ENCODE peak calls at places on chromosome 21, in four cellular contexts. One of them, this sample, is unnamed.

GRCh38 chr21:29117372-29117955 is 13.0 kb upstream of the MAP3K7CL start:
- DNase-seq in sigmoid colon: no peak
- DNase-seq in upper lobe of left lung: no peak
- DNase-seq in A549: no peak
- DNase-seq in this sample: no peak

GRCh38 chr21:45403825-45404725 is 890 bp upstream of the COL18A1 start:
- DNase-seq in upper lobe of left lung: no peak
- DNase-seq in A549: no peak
- DNase-seq in sigmoid colon: peak
- DNase-seq in this sample: peak

GRCh38 chr21:45768011-45768740 is 124.7 kb downstream of the PCBP3 start:
- DNase-seq in sigmoid colon: no peak
- DNase-seq in upper lobe of left lung: no peak
- DNase-seq in A549: no peak
- DNase-seq in this sample: no peak

GRCh38 chr21:42837421-42838211 is 41.7 kb downstream of the WDR4 start:
- DNase-seq in sigmoid colon: no peak
- DNase-seq in A549: no peak
- DNase-seq in upper lobe of left lung: no peak
- DNase-seq in this sample: peak

GRCh38 chr21:44487831-44488230 is 32.5 kb downstream of the LRRC3 start:
- DNase-seq in sigmoid colon: no peak
- DNase-seq in A549: peak
- DNase-seq in upper lobe of left lung: no peak
- DNase-seq in this sample: no peak

GRCh38 chr21:41536076-41536826 is 28.3 kb upstream of the TMPRSS2 start:
- DNase-seq in upper lobe of left lung: peak
- DNase-seq in sigmoid colon: no peak
- DNase-seq in A549: no peak
- DNase-seq in this sample: no peak

GRCh38 chr21:25398630-25399029 is 208.7 kb downstream of the MRPL39 start:
- DNase-seq in A549: no peak
- DNase-seq in sigmoid colon: no peak
- DNase-seq in upper lobe of left lung: no peak
- DNase-seq in this sample: no peak

GRCh38 chr21:14603202-14603601 is 57.1 kb upstream of the SAMSN1 start:
- DNase-seq in sigmoid colon: no peak
- DNase-seq in upper lobe of left lung: no peak
- DNase-seq in A549: no peak
- DNase-seq in this sample: no peak

GRCh38 chr21:16192900-16193299 is 463.1 kb downstream of the USP25 start:
- DNase-seq in A549: peak
- DNase-seq in upper lobe of left lung: peak
- DNase-seq in sigmoid colon: no peak
- DNase-seq in this sample: no peak

GRCh38 chr21:42607525-42608102 is 45.8 kb upstream of the PDE9A start:
- DNase-seq in sigmoid colon: no peak
- DNase-seq in A549: no peak
- DNase-seq in upper lobe of left lung: peak
- DNase-seq in this sample: no peak

GRCh38 chr21:45264146-45264918 is 23.4 kb downstream of the POFUT2 start:
- DNase-seq in upper lobe of left lung: no peak
- DNase-seq in A549: no peak
- DNase-seq in sigmoid colon: peak
- DNase-seq in this sample: no peak

GRCh38 chr21:36297938-36298572 is 21.9 kb upstream of the MORC3 start:
- DNase-seq in sigmoid colon: peak
- DNase-seq in upper lobe of left lung: peak
- DNase-seq in A549: peak
- DNase-seq in this sample: no peak

GRCh38 chr21:45270306-45270821 is 17.3 kb downstream of the POFUT2 start:
- DNase-seq in sigmoid colon: peak
- DNase-seq in upper lobe of left lung: peak
- DNase-seq in A549: peak
- DNase-seq in this sample: peak

GRCh38 chr21:25735895-25736597 is 1.3 kb downstream of the GABPA start:
- DNase-seq in upper lobe of left lung: no peak
- DNase-seq in sigmoid colon: no peak
- DNase-seq in A549: peak
- DNase-seq in this sample: no peak

GRCh38 chr21:14581902-14582457 is 35.9 kb upstream of the SAMSN1 start:
- DNase-seq in sigmoid colon: no peak
- DNase-seq in A549: no peak
- DNase-seq in upper lobe of left lung: no peak
- DNase-seq in this sample: no peak

GRCh38 chr21:45152265-45152746 is 77.9 kb downstream of the ADARB1 start:
- DNase-seq in A549: no peak
- DNase-seq in upper lobe of left lung: peak
- DNase-seq in sigmoid colon: peak
- DNase-seq in this sample: no peak

GRCh38 chr21:45588861-45589491 is 46.7 kb upstream of the SLC19A1 start:
- DNase-seq in A549: no peak
- DNase-seq in upper lobe of left lung: no peak
- DNase-seq in sigmoid colon: no peak
- DNase-seq in this sample: no peak

GRCh38 chr21:16040601-16041000 is 310.8 kb downstream of the USP25 start:
- DNase-seq in upper lobe of left lung: no peak
- DNase-seq in sigmoid colon: no peak
- DNase-seq in A549: peak
- DNase-seq in this sample: no peak

DNA sequence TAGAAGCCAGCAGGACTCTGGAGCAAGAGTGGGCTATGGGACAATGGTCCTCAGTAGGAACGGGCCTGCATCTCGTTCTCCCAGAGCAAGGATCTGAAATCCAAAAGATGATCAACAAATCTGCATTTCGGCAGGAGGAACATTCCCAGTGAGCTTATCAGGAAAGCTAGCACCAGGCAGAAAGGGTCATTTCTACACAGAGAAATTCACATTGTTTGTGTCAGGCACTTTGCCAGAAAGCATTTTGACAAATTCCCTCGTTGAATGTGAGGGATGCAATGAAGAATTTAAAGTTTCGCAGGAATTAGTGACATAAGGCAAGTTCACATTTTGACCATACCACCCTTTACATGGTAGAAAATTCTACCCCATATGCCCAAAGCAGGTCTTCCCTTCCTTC is 31.6 kb upstream of the ETS2 start:
- DNase-seq in upper lobe of left lung: no peak
- DNase-seq in sigmoid colon: no peak
- DNase-seq in A549: no peak
- DNase-seq in this sample: no peak
- H3K4me3 ChIP-seq in upper lobe of left lung: no peak
- H3K4me3 ChIP-seq in sigmoid colon: no peak
- H3K4me3 ChIP-seq in A549: no peak
- H3K4me3 ChIP-seq in this sample: no peak

GRCh38 chr21:18954415-18954972 is 550.9 kb upstream of the TMPRSS15 start:
- DNase-seq in A549: no peak
- DNase-seq in upper lobe of left lung: no peak
- DNase-seq in sigmoid colon: no peak
- DNase-seq in this sample: no peak

GRCh38 chr21:18959817-18960216 is 556.2 kb upstream of the TMPRSS15 start:
- DNase-seq in upper lobe of left lung: no peak
- DNase-seq in A549: no peak
- DNase-seq in sigmoid colon: no peak
- DNase-seq in this sample: no peak
- TF ChIP-seq EP300 in upper lobe of left lung: no peak
- TF ChIP-seq EP300 in A549: no peak
- TF ChIP-seq EP300 in sigmoid colon: no peak
- TF ChIP-seq EP300 in this sample: no peak

DNA sequence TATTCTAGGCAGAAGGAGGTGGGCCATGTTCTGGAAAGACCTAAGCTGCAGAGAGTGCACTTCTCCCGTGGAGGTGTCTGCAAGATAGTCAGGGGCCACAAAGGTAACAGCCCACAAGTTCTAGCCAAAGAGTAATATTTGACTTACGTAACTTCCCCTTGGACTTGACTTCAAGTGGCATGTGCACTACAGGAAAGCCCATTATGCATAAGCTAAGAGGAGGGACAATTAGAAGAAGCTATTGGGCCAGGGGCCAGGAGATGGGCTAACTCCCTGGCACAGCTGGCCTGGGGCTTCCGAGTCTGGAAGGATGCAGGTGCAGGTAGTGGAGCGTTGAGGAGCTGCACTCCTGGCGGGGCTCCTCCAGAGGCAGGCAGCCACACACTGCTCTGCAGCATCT is 58.3 kb downstream of the ERG start:
- DNase-seq in upper lobe of left lung: peak
- DNase-seq in A549: no peak
- DNase-seq in sigmoid colon: no peak
- DNase-seq in this sample: no peak
- H3K4me3 ChIP-seq in upper lobe of left lung: no peak
- H3K4me3 ChIP-seq in A549: no peak
- H3K4me3 ChIP-seq in sigmoid colon: no peak
- H3K4me3 ChIP-seq in this sample: no peak

GRCh38 chr21:33924079-33924765 is 8.6 kb upstream of the ATP5PO start:
- DNase-seq in A549: peak
- DNase-seq in upper lobe of left lung: peak
- DNase-seq in sigmoid colon: peak
- DNase-seq in this sample: peak
- TF ChIP-seq EP300 in A549: no peak
- TF ChIP-seq EP300 in upper lobe of left lung: no peak
- TF ChIP-seq EP300 in sigmoid colon: no peak
- TF ChIP-seq EP300 in this sample: no peak

This sample was measured in ovary.